ENCODE peak calls at places on chromosomes 11 and 22, in six cellular contexts. T is cardiac fibroblast, I is bronchial epithelial cell, U is vagina, B is osteoblast, N is IMR-90. H is an unnamed sample.

GRCh38 chr11:67267188-67268035 is 1.1 kb downstream of the GRK2 start:
- DNase-seq in T (no peak), I (no peak), U (no peak), B (peak), N (no peak), H (no peak)

GRCh38 chr11:120666121-120666639 is 154.6 kb downstream of the GRIK4 start:
- DNase-seq in T (no peak), I (no peak), U (no peak), B (peak), N (no peak), H (no peak)

GRCh38 chr22:48782817-48783511 is 1044.7 kb downstream of the BRD1 start:
- DNase-seq in T (no peak), I (no peak), U (peak), B (no peak), N (no peak), H (no peak)

GRCh38 chr11:67291481-67292381 is 2.6 kb downstream of the ANKRD13D start:
- DNase-seq in T (no peak), I (no peak), U (no peak), B (peak), N (no peak), H (no peak)

GRCh38 chr22:37630839-37631435 is 8.5 kb upstream of the SH3BP1 start:
- DNase-seq in T (no peak), I (no peak), U (no peak), B (peak), N (no peak), H (no peak)

GRCh38 chr11:93890441-93891051 is 40.1 kb upstream of the VSTM5 start:
- DNase-seq in T (no peak), I (no peak), U (no peak), B (no peak), N (no peak), H (no peak)

GRCh38 chr11:57237204-57237681 is at the start of gene APLNR:
- DNase-seq in T (no peak), I (no peak), U (peak), B (no peak), N (no peak), H (no peak)

GRCh38 chr11:79249341-79249993 is 191.4 kb downstream of the TENM4 start:
- DNase-seq in T (peak), I (peak), U (no peak), B (no peak), N (peak), H (no peak)

GRCh38 chr11:73114835-73115220 is 27.3 kb downstream of the FCHSD2 start:
- DNase-seq in T (no peak), I (peak), U (no peak), B (no peak), N (no peak), H (no peak)

GRCh38 chr11:72426054-72426757 is 8.1 kb downstream of the CLPB start:
- DNase-seq in T (no peak), I (no peak), U (no peak), B (no peak), N (no peak), H (no peak)

GRCh38 chr11:15707971-15708370 is 593.2 kb downstream of the INSC start:
- DNase-seq in T (peak), I (peak), U (no peak), B (no peak), N (peak), H (no peak)

GRCh38 chr22:38871360-38872171 is 450 bp downstream of the CBX6 start:
- DNase-seq in T (no peak), I (no peak), U (peak), B (peak), N (no peak), H (no peak)

GRCh38 chr11:102957953-102958352 is 2.4 kb upstream of the MMP13 start:
- DNase-seq in T (no peak), I (peak), U (no peak), B (no peak), N (no peak), H (no peak)

GRCh38 chr11:11243790-11244469 is 109.1 kb downstream of the CSNK2A3 start:
- DNase-seq in T (peak), I (peak), U (no peak), B (no peak), N (no peak), H (peak)

DNA sequence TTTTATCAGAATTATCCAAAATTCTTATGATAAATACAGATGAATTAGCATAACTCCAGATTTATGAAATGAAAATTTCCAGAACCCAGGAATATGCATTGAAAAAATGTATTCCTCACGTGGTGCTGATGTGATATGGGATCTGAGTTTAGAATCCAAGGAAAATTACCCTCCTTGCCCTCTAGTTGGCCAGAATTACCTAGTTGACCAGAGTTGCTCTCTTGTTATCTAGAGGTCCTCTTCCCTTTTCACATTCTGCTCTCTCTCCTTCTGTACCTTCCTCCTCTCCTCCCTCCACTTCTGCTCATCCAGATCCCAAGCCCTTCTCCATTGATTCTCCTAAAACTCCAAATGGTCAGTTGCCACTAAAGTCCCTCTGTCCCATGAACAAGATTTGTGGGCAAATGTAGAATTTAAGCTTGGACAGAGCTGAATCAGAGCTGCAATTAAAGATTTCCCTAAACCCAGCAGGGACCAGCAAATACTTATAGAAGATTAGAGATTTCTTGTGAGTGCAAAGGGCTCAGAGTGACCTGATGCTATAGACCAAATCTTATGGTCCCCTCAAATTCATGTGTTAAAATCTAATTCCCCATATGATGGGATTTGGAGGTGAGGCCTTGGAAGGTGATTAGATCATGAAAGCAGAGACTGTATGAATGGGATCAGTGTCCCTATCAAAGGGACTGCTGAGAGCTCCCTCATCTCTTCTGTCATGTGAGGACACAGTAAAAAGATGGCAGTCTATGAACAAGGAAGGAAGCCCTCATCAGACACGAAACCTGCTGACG is 103.2 kb upstream of the IGLL5 start:
- DNase-seq in T (no peak), I (no peak), U (peak), B (no peak), N (no peak), H (no peak)
- TF ChIP-seq CTCF in T (no peak), I (no peak), U (no peak), B (no peak), N (no peak), H (no peak)

GRCh38 chr11:64007160-64007628 is 21.0 kb downstream of the OTUB1 start:
- DNase-seq in T (peak), I (no peak), U (no peak), B (peak), N (no peak), H (no peak)
- H3K4me3 ChIP-seq in T (peak), I (peak), U (peak), B (peak), N (peak), H (peak)

GRCh38 chr11:60118333-60118732 is 29.9 kb downstream of the MS4A2 start:
- DNase-seq in T (no peak), I (peak), U (no peak), B (no peak), N (no peak), H (no peak)
- TF ChIP-seq CTCF in T (no peak), I (no peak), U (no peak), B (no peak), N (no peak), H (no peak)

DNA sequence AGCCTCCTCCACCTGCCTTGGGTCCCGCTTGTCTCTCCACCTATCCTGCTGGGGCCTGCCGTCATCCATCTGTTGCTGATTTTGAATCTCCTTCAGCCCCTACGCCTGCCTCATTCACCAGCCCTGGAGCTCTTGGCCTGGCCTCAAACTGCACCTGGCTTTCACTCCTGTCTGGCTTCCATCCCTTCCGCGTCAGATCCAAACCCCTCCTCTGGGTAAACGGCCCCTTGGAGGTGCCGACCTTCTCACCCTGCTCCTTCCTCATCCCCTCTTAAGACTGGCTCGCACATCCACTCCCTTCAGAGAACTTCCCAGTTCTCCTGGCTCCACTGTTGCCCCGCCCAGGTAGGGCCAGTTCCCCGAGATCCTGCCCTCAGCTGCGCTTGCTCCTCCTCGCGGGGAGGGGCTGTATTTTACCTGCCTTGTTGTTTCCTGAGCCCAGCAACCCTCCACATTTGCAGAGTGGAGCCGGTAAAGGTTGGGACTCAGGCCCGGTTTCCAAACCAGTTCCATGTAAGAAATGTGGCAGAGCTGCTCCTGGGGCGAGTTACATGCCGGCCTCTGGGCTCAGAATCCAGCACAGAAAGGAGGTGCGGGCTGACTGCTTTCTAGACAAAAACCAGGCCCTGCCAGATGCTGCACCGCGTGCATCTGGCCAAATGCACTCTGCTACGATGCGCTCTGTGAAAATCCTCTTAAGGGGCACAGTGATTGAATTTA is 13.9 kb upstream of the SHANK2 start:
- DNase-seq in T (no peak), I (peak), U (peak), B (peak), N (no peak), H (no peak)
- H3K4me3 ChIP-seq in T (no peak), I (no peak), U (no peak), B (no peak), N (no peak), H (no peak)

GRCh38 chr11:65853249-65853979 is 4.6 kb downstream of the CFL1 start:
- DNase-seq in T (no peak), I (no peak), U (no peak), B (peak), N (no peak), H (no peak)
- TF ChIP-seq CTCF in T (no peak), I (no peak), U (no peak), B (no peak), N (no peak), H (peak)

H was measured in brain microvascular endothelial cell.